ENCODE peak calls at places on chromosomes 13 and 19, in five cellular contexts. One of them, this sample, is unnamed.

GRCh38 chr13:114069376-114070097 is 62.9 kb downstream of the RASA3 start:
- DNase-seq in transverse colon: peak
- DNase-seq in A549: no peak
- DNase-seq in substantia nigra: no peak
- DNase-seq in K562: no peak
- DNase-seq in this sample: no peak

GRCh38 chr19:5603626-5604025 is 18.9 kb downstream of the SAFB2 start:
- DNase-seq in K562: no peak
- DNase-seq in transverse colon: no peak
- DNase-seq in A549: no peak
- DNase-seq in substantia nigra: no peak
- DNase-seq in this sample: no peak

GRCh38 chr13:46753137-46753536 is 43.8 kb downstream of the ESD start:
- DNase-seq in A549: no peak
- DNase-seq in substantia nigra: no peak
- DNase-seq in K562: no peak
- DNase-seq in transverse colon: no peak
- DNase-seq in this sample: no peak

GRCh38 chr19:31448221-31448657 is 99.0 kb upstream of the TSHZ3 start:
- DNase-seq in substantia nigra: no peak
- DNase-seq in K562: no peak
- DNase-seq in transverse colon: peak
- DNase-seq in A549: peak
- DNase-seq in this sample: no peak

GRCh38 chr13:41418751-41419150 is 38.6 kb upstream of the RGCC start:
- DNase-seq in K562: no peak
- DNase-seq in A549: no peak
- DNase-seq in transverse colon: no peak
- DNase-seq in substantia nigra: no peak
- DNase-seq in this sample: no peak

GRCh38 chr13:51770160-51770559 is 33.8 kb downstream of the DHRS12 start:
- DNase-seq in K562: no peak
- DNase-seq in A549: no peak
- DNase-seq in substantia nigra: no peak
- DNase-seq in transverse colon: no peak
- DNase-seq in this sample: no peak

GRCh38 chr13:111049791-111050538 is 65.1 kb upstream of the ARHGEF7 start:
- DNase-seq in substantia nigra: peak
- DNase-seq in transverse colon: no peak
- DNase-seq in K562: peak
- DNase-seq in A549: no peak
- DNase-seq in this sample: no peak

GRCh38 chr13:97945342-97945741 is 8.1 kb upstream of the IPO5 start:
- DNase-seq in K562: no peak
- DNase-seq in substantia nigra: no peak
- DNase-seq in A549: no peak
- DNase-seq in transverse colon: no peak
- DNase-seq in this sample: no peak

GRCh38 chr13:45538382-45538781 is 73.6 kb downstream of the COG3 start:
- DNase-seq in K562: no peak
- DNase-seq in transverse colon: no peak
- DNase-seq in substantia nigra: no peak
- DNase-seq in A549: no peak
- DNase-seq in this sample: no peak

GRCh38 chr13:73715910-73716257 is 418.3 kb downstream of the KLF12 start:
- DNase-seq in substantia nigra: no peak
- DNase-seq in A549: no peak
- DNase-seq in transverse colon: no peak
- DNase-seq in K562: no peak
- DNase-seq in this sample: no peak

GRCh38 chr13:94607939-94608338 is 6.3 kb downstream of the GPR180 start:
- DNase-seq in transverse colon: no peak
- DNase-seq in K562: no peak
- DNase-seq in substantia nigra: no peak
- DNase-seq in A549: no peak
- DNase-seq in this sample: no peak

GRCh38 chr13:80877944-80878241 is 537.0 kb upstream of the SPRY2 start:
- DNase-seq in transverse colon: no peak
- DNase-seq in A549: no peak
- DNase-seq in K562: no peak
- DNase-seq in substantia nigra: no peak
- DNase-seq in this sample: no peak

GRCh38 chr13:36430247-36431203 is 1.8 kb upstream of the CCNA1 start:
- DNase-seq in transverse colon: no peak
- DNase-seq in K562: no peak
- DNase-seq in A549: no peak
- DNase-seq in substantia nigra: no peak
- DNase-seq in this sample: no peak

GRCh38 chr13:53260594-53260993 is 232.0 kb downstream of the OLFM4 start:
- DNase-seq in substantia nigra: no peak
- DNase-seq in A549: no peak
- DNase-seq in transverse colon: no peak
- DNase-seq in K562: no peak
- DNase-seq in this sample: no peak

GRCh38 chr19:29880498-29881081 is 61.4 kb upstream of the URI1 start:
- DNase-seq in A549: no peak
- DNase-seq in K562: no peak
- DNase-seq in transverse colon: no peak
- DNase-seq in substantia nigra: no peak
- DNase-seq in this sample: no peak

GRCh38 chr13:60261432-60262351 is 98.0 kb upstream of the DIAPH3 start:
- DNase-seq in substantia nigra: no peak
- DNase-seq in K562: no peak
- DNase-seq in transverse colon: no peak
- DNase-seq in A549: no peak
- DNase-seq in this sample: no peak

GRCh38 chr19:41407271-41407670 is 9.7 kb downstream of the BCKDHA start:
- DNase-seq in substantia nigra: no peak
- DNase-seq in A549: no peak
- DNase-seq in K562: no peak
- DNase-seq in transverse colon: no peak
- DNase-seq in this sample: no peak

GRCh38 chr13:60448907-60449510 is 52.0 kb downstream of the TDRD3 start:
- DNase-seq in transverse colon: no peak
- DNase-seq in A549: peak
- DNase-seq in substantia nigra: no peak
- DNase-seq in K562: peak
- DNase-seq in this sample: no peak

GRCh38 chr13:104683789-104684188 is 1617.6 kb upstream of the SLC10A2 start:
- DNase-seq in substantia nigra: no peak
- DNase-seq in A549: no peak
- DNase-seq in transverse colon: no peak
- DNase-seq in K562: no peak
- DNase-seq in this sample: no peak

GRCh38 chr13:51364404-51365008 is 25.0 kb downstream of the SERPINE3 start:
- DNase-seq in A549: no peak
- DNase-seq in K562: no peak
- DNase-seq in substantia nigra: no peak
- DNase-seq in transverse colon: no peak
- DNase-seq in this sample: no peak

GRCh38 chr19:29672933-29673336 is 7.7 kb downstream of the PLEKHF1 start:
- DNase-seq in transverse colon: peak
- DNase-seq in substantia nigra: no peak
- DNase-seq in K562: no peak
- DNase-seq in A549: no peak
- DNase-seq in this sample: no peak

GRCh38 chr19:17107546-17108452 is 32.2 kb downstream of the MYO9B start:
- DNase-seq in K562: no peak
- DNase-seq in transverse colon: peak
- DNase-seq in substantia nigra: no peak
- DNase-seq in A549: peak
- DNase-seq in this sample: no peak

GRCh38 chr13:41544824-41545707 is 87.7 kb downstream of the RGCC start:
- DNase-seq in K562: no peak
- DNase-seq in A549: no peak
- DNase-seq in substantia nigra: no peak
- DNase-seq in transverse colon: no peak
- DNase-seq in this sample: no peak

GRCh38 chr13:81540777-81541176 is 1199.9 kb upstream of the SPRY2 start:
- DNase-seq in transverse colon: no peak
- DNase-seq in A549: peak
- DNase-seq in K562: no peak
- DNase-seq in substantia nigra: no peak
- DNase-seq in this sample: no peak

GRCh38 chr13:40996433-40997095 is 22.6 kb downstream of the ELF1 start:
- DNase-seq in K562: no peak
- DNase-seq in substantia nigra: no peak
- DNase-seq in transverse colon: no peak
- DNase-seq in A549: no peak
- DNase-seq in this sample: no peak

GRCh38 chr19:610801-611505 is 21.3 kb downstream of the HCN2 start:
- DNase-seq in transverse colon: peak
- DNase-seq in substantia nigra: no peak
- DNase-seq in K562: peak
- DNase-seq in A549: peak
- DNase-seq in this sample: no peak

GRCh38 chr13:41603917-41604316 is 146.6 kb downstream of the RGCC start:
- DNase-seq in K562: peak
- DNase-seq in substantia nigra: no peak
- DNase-seq in transverse colon: no peak
- DNase-seq in A549: peak
- DNase-seq in this sample: no peak

DNA sequence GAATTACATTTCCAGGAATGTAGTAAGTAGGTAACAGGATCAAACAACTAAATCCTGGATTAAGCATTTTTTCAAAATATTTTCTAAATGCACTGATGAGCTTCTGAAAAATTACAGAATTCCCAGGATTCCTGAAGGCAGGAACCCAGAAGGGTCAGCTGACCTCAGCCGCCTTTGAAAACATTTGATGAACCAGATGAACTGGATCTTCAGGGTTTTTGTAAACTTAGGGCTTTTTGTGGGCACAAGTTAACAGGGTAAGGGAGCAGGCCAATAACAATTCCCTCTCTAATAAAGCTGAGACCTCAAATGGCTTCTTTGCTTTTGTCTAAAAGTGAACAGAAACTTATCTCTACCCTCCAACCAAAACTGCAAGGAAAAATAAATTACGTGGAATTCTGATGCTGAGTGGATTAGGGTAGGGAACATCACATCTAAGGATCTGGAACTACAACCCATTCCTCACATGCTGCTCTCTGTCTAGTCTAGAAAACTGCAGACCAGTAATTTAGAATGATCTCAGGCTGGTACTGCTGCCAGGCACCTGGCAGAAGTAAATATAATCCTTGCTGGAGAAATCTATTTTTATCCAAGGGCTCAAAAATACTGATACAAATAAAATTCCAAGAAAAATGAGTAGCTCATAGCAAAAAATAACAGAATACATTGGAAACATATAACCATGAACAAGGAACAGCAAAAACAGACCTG is 48.2 kb upstream of the N4BP2L1 start:
- DNase-seq in K562: no peak
- DNase-seq in substantia nigra: no peak
- DNase-seq in transverse colon: no peak
- DNase-seq in A549: no peak
- DNase-seq in this sample: no peak
- H3K27ac ChIP-seq in K562: no peak
- H3K27ac ChIP-seq in substantia nigra: no peak
- H3K27ac ChIP-seq in transverse colon: no peak
- H3K27ac ChIP-seq in A549: no peak
- H3K27ac ChIP-seq in this sample: no peak

DNA sequence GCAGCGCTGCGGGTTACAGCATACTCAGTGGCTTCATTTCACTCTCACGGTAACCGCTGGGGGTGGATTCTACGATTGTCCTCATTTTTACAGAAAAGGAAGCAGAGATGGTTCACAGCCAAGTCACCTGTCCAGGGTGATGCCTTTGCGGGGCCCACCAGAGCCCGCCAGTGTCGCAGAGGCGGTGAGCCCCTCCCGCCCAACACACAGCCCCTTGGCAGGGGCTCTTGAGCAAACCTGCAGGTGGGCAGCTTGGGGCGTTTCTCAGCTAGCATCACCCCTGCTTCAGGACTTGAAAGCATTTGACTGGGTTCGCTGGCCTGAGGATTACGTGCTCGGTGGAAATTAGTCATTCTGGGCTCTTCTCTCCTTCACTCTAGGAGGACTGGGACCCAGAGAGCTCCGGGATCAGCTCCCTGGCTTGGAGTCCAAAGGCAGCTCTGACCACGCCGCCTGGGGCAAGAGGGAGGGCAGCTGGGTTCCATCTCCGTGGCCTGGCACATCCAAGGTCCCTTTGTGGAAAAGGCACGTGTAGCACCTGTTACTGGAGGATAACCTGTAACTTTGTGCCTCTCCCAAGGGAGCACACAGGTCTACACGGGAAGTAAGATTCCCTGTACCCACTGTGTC is 62.5 kb upstream of the F7 start:
- DNase-seq in substantia nigra: no peak
- DNase-seq in transverse colon: no peak
- DNase-seq in K562: no peak
- DNase-seq in A549: no peak
- DNase-seq in this sample: no peak
- H3K27ac ChIP-seq in substantia nigra: peak
- H3K27ac ChIP-seq in transverse colon: no peak
- H3K27ac ChIP-seq in K562: no peak
- H3K27ac ChIP-seq in A549: no peak
- H3K27ac ChIP-seq in this sample: no peak

DNA sequence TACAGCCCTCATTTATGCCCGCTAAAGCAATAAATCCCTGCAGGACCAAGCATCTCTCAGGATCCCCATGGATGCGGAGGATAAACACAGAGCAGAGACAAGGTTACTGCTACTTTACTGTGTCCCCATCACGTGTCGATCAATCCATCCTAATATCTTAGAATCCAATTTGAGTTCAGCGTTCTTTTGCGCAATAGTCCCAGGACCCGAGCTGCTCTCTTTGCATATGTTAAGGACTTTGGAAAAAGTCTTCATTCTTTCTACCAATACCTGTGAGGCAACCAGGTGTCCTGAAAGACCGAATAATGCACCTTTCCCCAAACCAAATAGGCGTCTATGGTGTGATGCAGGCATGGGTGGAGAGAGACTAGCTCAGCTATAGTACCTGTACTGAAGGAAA is 38.0 kb upstream of the URAD start:
- DNase-seq in substantia nigra: no peak
- DNase-seq in K562: no peak
- DNase-seq in A549: no peak
- DNase-seq in transverse colon: no peak
- DNase-seq in this sample: no peak
- H3K27ac ChIP-seq in substantia nigra: no peak
- H3K27ac ChIP-seq in K562: no peak
- H3K27ac ChIP-seq in A549: no peak
- H3K27ac ChIP-seq in transverse colon: no peak
- H3K27ac ChIP-seq in this sample: no peak

DNA sequence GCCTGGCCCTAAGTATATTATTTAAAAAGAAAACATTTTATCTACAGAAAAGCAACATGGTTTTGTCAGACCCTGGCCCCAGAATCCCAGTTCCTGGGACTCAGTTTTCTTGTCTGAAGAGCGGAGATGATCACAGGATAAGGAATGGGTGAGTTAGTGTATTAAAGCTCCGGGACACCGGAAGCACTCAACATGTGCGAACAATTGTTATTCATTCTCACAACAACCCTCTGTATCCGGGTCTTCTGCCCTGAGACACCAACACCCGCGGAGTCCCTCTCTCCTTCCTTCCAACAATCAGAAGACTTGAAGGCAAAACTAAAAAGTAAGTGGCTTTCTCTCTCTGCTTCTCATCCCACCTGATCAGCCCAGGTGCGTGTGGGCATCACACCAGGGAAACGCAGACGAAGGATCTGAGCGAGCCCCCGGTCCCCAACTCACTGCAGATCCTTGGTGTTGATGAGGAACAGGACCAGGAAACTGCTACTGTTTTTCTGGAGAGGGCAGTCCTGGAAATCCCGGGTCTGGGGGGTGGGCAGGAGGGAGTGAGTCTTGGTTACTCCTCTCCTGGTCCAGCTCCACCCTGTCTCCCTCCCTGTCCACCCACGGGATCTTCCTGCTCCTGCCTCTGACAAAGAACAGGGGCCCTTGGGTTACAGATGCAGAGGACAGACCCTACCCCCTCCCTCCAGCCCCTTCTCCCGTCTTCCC is 2.0 kb downstream of the GPR108 start:
- DNase-seq in substantia nigra: no peak
- DNase-seq in transverse colon: no peak
- DNase-seq in K562: no peak
- DNase-seq in A549: no peak
- DNase-seq in this sample: no peak
- H3K27ac ChIP-seq in substantia nigra: no peak
- H3K27ac ChIP-seq in transverse colon: peak
- H3K27ac ChIP-seq in K562: peak
- H3K27ac ChIP-seq in A549: peak
- H3K27ac ChIP-seq in this sample: no peak